ENCODE peak calls at places on chromosomes 13 and 19, in four cellular contexts. V is WTC11, J is H1, M is SK-N-SH. A is an unnamed sample.

GRCh38 chr13:25406377-25406776 is 34.6 kb downstream of the ATP8A2 start:
- DNase-seq in J (no peak), M (no peak), V (peak), A (peak)

GRCh38 chr13:91454666-91455065 is 56.2 kb downstream of the GPC5 start:
- DNase-seq in J (no peak), V (no peak), M (no peak), A (no peak)

GRCh38 chr13:40345149-40345514 is 321.3 kb downstream of the FOXO1 start:
- DNase-seq in V (no peak), M (no peak), J (peak), A (no peak)

GRCh38 chr19:1324792-1325567 is 39.3 kb downstream of the EFNA2 start:
- DNase-seq in V (peak), J (no peak), M (peak), A (peak)

GRCh38 chr19:31350693-31351211 is 1.5 kb upstream of the TSHZ3 start:
- DNase-seq in J (peak), V (peak), M (peak), A (peak)

GRCh38 chr13:31168736-31169135 is 7.0 kb upstream of the HSPH1 start:
- DNase-seq in J (no peak), M (no peak), V (no peak), A (no peak)

GRCh38 chr19:23075031-23075733 is 41.6 kb upstream of the ZNF730 start:
- DNase-seq in J (peak), V (peak), M (peak), A (peak)

GRCh38 chr19:18282788-18283141 is 1.3 kb upstream of the JUND start:
- DNase-seq in V (no peak), J (no peak), M (no peak), A (no peak)

GRCh38 chr13:44685641-44686040 is 109.5 kb upstream of the TSC22D1 start:
- DNase-seq in V (no peak), M (no peak), J (no peak), A (no peak)

GRCh38 chr13:26523007-26523406 is 34.5 kb upstream of the WASF3 start:
- DNase-seq in M (no peak), J (no peak), V (no peak), A (no peak)

GRCh38 chr13:20461860-20462532 is 63.7 kb downstream of the CRYL1 start:
- DNase-seq in J (no peak), M (no peak), V (no peak), A (no peak)

GRCh38 chr19:3094638-3095374 is 644 bp downstream of the GNA11 start:
- DNase-seq in V (no peak), M (no peak), J (no peak), A (no peak)

GRCh38 chr13:26038931-26039475 is 12.8 kb downstream of the SHISA2 start:
- DNase-seq in V (no peak), J (no peak), M (no peak), A (no peak)

GRCh38 chr13:98173431-98173921 is 3.6 kb downstream of the RNF113B start:
- DNase-seq in J (no peak), V (no peak), M (no peak), A (no peak)

GRCh38 chr13:27978301-27978968 is 9.3 kb upstream of the CDX2 start:
- DNase-seq in J (peak), M (no peak), V (peak), A (no peak)

GRCh38 chr19:31110331-31110730 is 238.9 kb downstream of the TSHZ3 start:
- DNase-seq in M (peak), V (peak), J (peak), A (no peak)

GRCh38 chr13:73169971-73170370 is 111.2 kb downstream of the KLF5 start:
- DNase-seq in J (no peak), M (no peak), V (no peak), A (no peak)

GRCh38 chr19:19447536-19448237 is 42.2 kb downstream of the GATAD2A start:
- DNase-seq in M (no peak), V (no peak), J (no peak), A (no peak)

GRCh38 chr19:14782978-14783545 is 4.7 kb upstream of the ADGRE2 start:
- DNase-seq in J (peak), M (no peak), V (no peak), A (no peak)

GRCh38 chr19:2690856-2691255 is 11.6 kb downstream of the GNG7 start:
- DNase-seq in J (no peak), M (no peak), V (no peak), A (no peak)

GRCh38 chr19:9793051-9793591 is 24.6 kb upstream of the ZNF846 start:
- DNase-seq in V (no peak), M (no peak), J (no peak), A (no peak)

GRCh38 chr19:39412867-39413268 is 399 bp downstream of the PLEKHG2 start:
- DNase-seq in J (no peak), M (no peak), V (no peak), A (peak)

GRCh38 chr13:65656740-65657329 is 1573.3 kb downstream of the PCDH9 start:
- DNase-seq in J (no peak), M (no peak), V (no peak), A (no peak)
- TF ChIP-seq TEAD4 in J (no peak), M (no peak), V (no peak), A (no peak)

GRCh38 chr13:49670828-49671227 is 20.5 kb downstream of the EBPL start:
- DNase-seq in J (no peak), V (no peak), M (no peak), A (no peak)

GRCh38 chr13:49664606-49665005 is 26.7 kb downstream of the EBPL start:
- DNase-seq in J (no peak), M (no peak), V (no peak), A (no peak)

GRCh38 chr13:49667773-49668172 is 23.5 kb downstream of the EBPL start:
- DNase-seq in J (no peak), V (no peak), M (no peak), A (no peak)

DNA sequence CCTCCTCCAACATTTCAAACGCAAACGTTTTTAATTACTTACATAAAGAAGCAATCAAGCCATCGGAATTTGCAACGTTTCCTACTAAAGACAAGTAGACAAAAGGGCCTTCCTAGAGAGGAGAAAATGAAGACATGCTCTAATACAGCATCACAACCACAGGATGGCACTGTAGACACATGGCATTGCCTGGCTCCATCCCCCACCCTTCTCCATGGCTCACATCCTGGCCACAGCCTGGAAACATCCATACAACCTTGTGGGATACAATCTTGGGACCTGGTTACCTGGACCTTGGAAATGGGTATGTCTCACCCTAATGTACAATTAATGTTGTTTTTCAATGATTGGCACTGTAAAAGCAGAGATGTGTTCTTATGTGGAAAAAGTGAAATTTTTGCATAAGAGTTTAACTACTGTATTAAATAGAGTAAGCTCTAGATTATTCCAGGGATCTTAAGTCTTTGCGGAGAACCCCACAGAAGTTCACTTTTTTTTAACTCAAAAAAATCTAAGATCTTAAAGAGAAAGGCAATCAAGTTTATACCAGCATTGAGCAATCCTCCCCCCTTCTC is 21.5 kb downstream of the EBPL start:
- DNase-seq in V (peak), J (peak), M (peak), A (peak)
- TF ChIP-seq TEAD4 in V (no peak), J (peak), M (no peak), A (no peak)

GRCh38 chr13:76229281-76229680 is 593.2 kb downstream of the LMO7 start:
- DNase-seq in J (no peak), M (no peak), V (no peak), A (no peak)
- TF ChIP-seq TEAD4 in J (no peak), M (no peak), V (no peak), A (no peak)

DNA sequence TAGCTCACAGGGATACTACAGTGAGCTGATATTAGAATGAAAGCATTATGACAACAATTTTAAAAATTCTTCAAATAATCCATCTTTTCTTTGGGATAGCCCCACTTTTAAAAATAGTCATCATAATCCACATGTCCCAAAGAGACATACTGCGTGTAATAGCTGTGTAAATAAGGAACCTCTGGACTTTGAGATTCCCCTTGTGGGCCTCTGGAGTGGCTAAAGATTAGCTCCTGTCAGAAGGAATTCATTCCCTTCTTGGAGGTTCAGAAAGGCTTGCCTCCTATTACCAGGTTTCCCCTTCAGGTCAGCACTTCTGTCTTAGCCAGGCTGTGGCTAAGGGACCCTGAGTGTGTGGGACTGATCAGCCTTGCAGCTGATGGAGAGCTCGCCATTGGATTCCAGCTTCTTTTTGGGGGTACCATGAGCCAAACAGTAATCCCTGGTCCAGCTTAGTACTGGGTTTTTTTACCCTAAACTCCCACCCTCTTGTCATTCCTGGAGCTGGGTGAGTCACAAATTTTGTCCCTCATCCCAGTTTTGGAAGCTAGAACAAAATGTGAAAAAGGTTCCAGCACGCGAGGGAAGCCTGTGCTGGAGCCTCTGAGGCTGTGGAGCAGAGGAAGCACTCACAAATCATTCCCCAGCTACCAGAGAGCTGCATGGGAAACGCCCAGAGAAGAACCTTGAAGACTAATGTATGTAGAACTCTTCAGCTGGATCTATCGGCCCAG is 96.6 kb downstream of the RNASEH2B start:
- DNase-seq in M (no peak), J (no peak), V (no peak), A (no peak)
- TF ChIP-seq TEAD4 in M (no peak), J (no peak), V (no peak), A (no peak)